ENCODE peak calls at places on chromosomes 4 and X, in five cellular contexts. Y, E, I, W and P are unnamed samples.

GRCh38 chr4:152968806-152969394 is 32.8 kb downstream of the FHDC1 start:
- DNase-seq in I (no peak), W (peak), Y (no peak), E (peak), P (peak)

GRCh38 chr4:133921280-133922195 is 280.1 kb downstream of the PABPC4L start:
- DNase-seq in Y (no peak), I (peak), W (peak), E (no peak), P (no peak)

GRCh38 chr4:162341533-162341932 is 177.7 kb upstream of the FSTL5 start:
- DNase-seq in Y (no peak), W (peak), I (no peak), E (no peak), P (no peak)

GRCh38 chr4:1049591-1049905 is 38.1 kb downstream of the FGFRL1 start:
- DNase-seq in E (no peak), W (no peak), Y (no peak), I (no peak), P (no peak)

GRCh38 chr4:29046716-29047115 is 1673.5 kb upstream of the PCDH7 start:
- DNase-seq in W (peak), I (no peak), E (no peak), Y (no peak), P (peak)

GRCh38 chr4:154293427-154293826 is 198.2 kb downstream of the DCHS2 start:
- DNase-seq in E (no peak), W (no peak), Y (no peak), I (no peak), P (no peak)

GRCh38 chrX:133958997-133959688 is 26.3 kb downstream of the GPC3 start:
- DNase-seq in Y (no peak), E (no peak), I (peak), W (peak), P (peak)

GRCh38 chr4:106816501-106816900 is 219.6 kb downstream of the DKK2 start:
- DNase-seq in E (no peak), W (no peak), Y (no peak), I (no peak), P (peak)

GRCh38 chr4:52545099-52546069 is 113.7 kb downstream of the USP46 start:
- DNase-seq in W (peak), Y (peak), E (no peak), I (peak), P (peak)

GRCh38 chr4:52619591-52619931 is 39.5 kb downstream of the USP46 start:
- DNase-seq in E (no peak), Y (no peak), I (no peak), W (no peak), P (no peak)

GRCh38 chr4:143247866-143248265 is 63.1 kb downstream of the USP38 start:
- DNase-seq in I (no peak), E (no peak), Y (no peak), W (no peak), P (no peak)

GRCh38 chr4:165626316-165626715 is 246.7 kb upstream of the TLL1 start:
- DNase-seq in Y (no peak), W (no peak), E (no peak), I (no peak), P (no peak)